ENCODE peak calls at places on chromosomes 3 and 15, in four cellular contexts. G is T-cell; T is ureter; Y is activated CD4-positive, alpha-beta T cell treated with anti-CD3 and anti-CD28 coated beads, Interleukin-2, amount 50 U/mL, for 48 hours. J is an unnamed sample.

GRCh38 chr15:61037031-61037430 is 192.1 kb downstream of the RORA start:
- DNase-seq in G (no peak), Y (no peak), T (no peak), J (no peak)

GRCh38 chr15:89101302-89102191 is 13.3 kb downstream of the ABHD2 start:
- DNase-seq in T (peak), G (no peak), Y (no peak), J (no peak)

GRCh38 chr3:54861248-54862067 is 66.4 kb downstream of the LRTM1 start:
- DNase-seq in G (no peak), T (no peak), Y (no peak), J (no peak)

GRCh38 chr15:44219073-44219472 is 24.0 kb upstream of the FRMD5 start:
- DNase-seq in G (no peak), Y (no peak), T (no peak), J (no peak)

GRCh38 chr3:189947948-189948723 is 172.6 kb downstream of the P3H2 start:
- DNase-seq in T (no peak), G (no peak), Y (no peak), J (no peak)

GRCh38 chr3:59995563-59995962 is 945.7 kb upstream of the CFAP20DC start:
- DNase-seq in T (no peak), Y (no peak), G (no peak), J (no peak)

GRCh38 chr3:53169832-53170324 is 8.9 kb downstream of the PRKCD start:
- DNase-seq in T (no peak), G (no peak), Y (no peak), J (no peak)

GRCh38 chr15:81118361-81118760 is 15.7 kb upstream of the CFAP161 start:
- DNase-seq in Y (no peak), G (no peak), T (no peak), J (no peak)

GRCh38 chr15:78007965-78008886 is 69.3 kb downstream of the TBC1D2B start:
- DNase-seq in G (no peak), Y (no peak), T (peak), J (no peak)

GRCh38 chr15:37204698-37205097 is 104.3 kb upstream of the MEIS2 start:
- DNase-seq in T (no peak), G (no peak), Y (no peak), J (no peak)

GRCh38 chr3:61877359-61877770 is 316.0 kb downstream of the PTPRG start:
- DNase-seq in G (no peak), T (no peak), Y (no peak), J (no peak)

GRCh38 chr3:170485696-170486095 is 67.0 kb downstream of the CLDN11 start:
- DNase-seq in Y (no peak), G (no peak), T (no peak), J (no peak)